ENCODE peak calls at places on chromosomes 12 and 14, in nine cellular contexts. One of them, this sample, is unnamed.

GRCh38 chr12:89469361-89469760 is 55.2 kb downstream of the GALNT4 start:
- DNase-seq in sigmoid colon: no peak
- DNase-seq in stomach: no peak
- DNase-seq in Peyer's patch: no peak
- DNase-seq in A549: no peak
- DNase-seq in IMR-90: peak
- DNase-seq in HepG2: no peak
- DNase-seq in NB4: peak
- DNase-seq in K562: no peak
- DNase-seq in this sample: no peak

GRCh38 chr12:78236264-78236663 is 405.6 kb downstream of the NAV3 start:
- DNase-seq in sigmoid colon: no peak
- DNase-seq in stomach: no peak
- DNase-seq in Peyer's patch: no peak
- DNase-seq in A549: no peak
- DNase-seq in IMR-90: peak
- DNase-seq in HepG2: no peak
- DNase-seq in NB4: no peak
- DNase-seq in K562: no peak
- DNase-seq in this sample: no peak

GRCh38 chr12:23834076-23834475 is 115.4 kb downstream of the SOX5 start:
- DNase-seq in sigmoid colon: no peak
- DNase-seq in stomach: no peak
- DNase-seq in Peyer's patch: no peak
- DNase-seq in A549: no peak
- DNase-seq in IMR-90: peak
- DNase-seq in HepG2: no peak
- DNase-seq in NB4: no peak
- DNase-seq in K562: no peak
- DNase-seq in this sample: no peak

GRCh38 chr14:59190372-59190771 is 1.9 kb downstream of the DAAM1 start:
- DNase-seq in sigmoid colon: no peak
- DNase-seq in stomach: no peak
- DNase-seq in Peyer's patch: no peak
- DNase-seq in A549: peak
- DNase-seq in IMR-90: no peak
- DNase-seq in HepG2: peak
- DNase-seq in NB4: peak
- DNase-seq in K562: peak
- DNase-seq in this sample: peak

GRCh38 chr14:22407033-22407432 is 182.0 kb downstream of the DAD1 start:
- DNase-seq in sigmoid colon: no peak
- DNase-seq in stomach: no peak
- DNase-seq in Peyer's patch: no peak
- DNase-seq in A549: no peak
- DNase-seq in IMR-90: no peak
- DNase-seq in HepG2: no peak
- DNase-seq in NB4: no peak
- DNase-seq in K562: no peak
- DNase-seq in this sample: no peak

GRCh38 chr14:59474172-59474571 is 9.0 kb upstream of the GPR135 start:
- DNase-seq in sigmoid colon: no peak
- DNase-seq in stomach: no peak
- DNase-seq in Peyer's patch: no peak
- DNase-seq in A549: no peak
- DNase-seq in IMR-90: peak
- DNase-seq in HepG2: no peak
- DNase-seq in NB4: no peak
- DNase-seq in K562: no peak
- DNase-seq in this sample: no peak

GRCh38 chr12:5973461-5974115 is 28.5 kb upstream of the ANO2 start:
- DNase-seq in sigmoid colon: no peak
- DNase-seq in stomach: no peak
- DNase-seq in Peyer's patch: no peak
- DNase-seq in A549: no peak
- DNase-seq in IMR-90: no peak
- DNase-seq in HepG2: no peak
- DNase-seq in NB4: no peak
- DNase-seq in K562: no peak
- DNase-seq in this sample: no peak

GRCh38 chr14:99205086-99205688 is 66.8 kb downstream of the BCL11B start:
- DNase-seq in sigmoid colon: no peak
- DNase-seq in stomach: no peak
- DNase-seq in Peyer's patch: no peak
- DNase-seq in A549: no peak
- DNase-seq in IMR-90: no peak
- DNase-seq in HepG2: no peak
- DNase-seq in NB4: no peak
- DNase-seq in K562: no peak
- DNase-seq in this sample: no peak

DNA sequence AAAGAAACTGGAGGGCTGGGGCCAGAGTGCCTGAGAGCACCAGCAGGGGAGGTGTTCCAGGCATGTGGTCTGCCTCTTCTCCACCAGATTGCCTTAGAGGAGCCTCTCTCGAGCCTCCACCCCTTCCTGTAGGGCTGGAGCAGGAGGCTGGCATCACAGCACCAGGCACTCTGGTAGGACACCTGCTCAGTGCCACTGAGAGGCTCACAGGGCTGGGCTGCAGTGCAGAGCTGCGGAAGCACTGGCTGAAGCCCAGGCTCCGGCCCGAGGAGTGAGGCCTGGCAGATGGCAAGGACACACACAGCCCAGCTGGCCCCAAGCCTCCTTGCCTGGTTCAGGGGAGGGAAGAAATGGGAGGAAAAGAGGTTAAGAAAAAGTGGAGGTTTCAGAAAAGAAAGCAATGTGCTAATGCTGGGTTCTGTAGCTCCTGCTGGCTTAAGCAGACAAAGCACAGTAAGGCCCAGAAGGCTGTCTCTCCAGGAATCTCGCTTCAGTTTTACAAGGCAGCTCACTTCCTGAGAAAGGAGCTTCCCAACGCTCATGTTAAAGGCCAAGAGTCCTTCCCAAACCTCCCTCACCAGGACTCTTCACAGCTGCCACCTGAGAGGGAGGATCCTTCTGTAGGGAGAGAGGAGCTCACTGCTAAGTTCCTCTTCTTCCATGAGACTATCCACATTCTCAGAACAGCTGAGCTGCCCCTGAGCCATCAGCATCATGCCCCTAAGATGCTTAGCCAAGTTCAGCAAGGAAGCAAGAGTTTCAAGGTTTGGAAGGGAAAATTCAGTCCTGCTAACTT is 23.8 kb downstream of the SPTB start:
- DNase-seq in sigmoid colon: no peak
- DNase-seq in stomach: no peak
- DNase-seq in Peyer's patch: no peak
- DNase-seq in A549: no peak
- DNase-seq in IMR-90: no peak
- DNase-seq in HepG2: no peak
- DNase-seq in NB4: peak
- DNase-seq in K562: no peak
- DNase-seq in this sample: no peak
- TF ChIP-seq POLR2A in sigmoid colon: no peak
- TF ChIP-seq POLR2A in stomach: no peak
- TF ChIP-seq POLR2A in Peyer's patch: no peak
- TF ChIP-seq POLR2A in A549: no peak
- TF ChIP-seq POLR2A in IMR-90: no peak
- TF ChIP-seq POLR2A in HepG2: no peak
- TF ChIP-seq POLR2A in NB4: no peak
- TF ChIP-seq POLR2A in K562: no peak
- TF ChIP-seq POLR2A in this sample: no peak

GRCh38 chr14:49687942-49688700 is at the start of gene POLE2:
- DNase-seq in sigmoid colon: peak
- DNase-seq in stomach: peak
- DNase-seq in Peyer's patch: peak
- DNase-seq in A549: peak
- DNase-seq in IMR-90: peak
- DNase-seq in HepG2: peak
- DNase-seq in NB4: peak
- DNase-seq in K562: peak
- DNase-seq in this sample: peak
- TF ChIP-seq POLR2A in sigmoid colon: no peak
- TF ChIP-seq POLR2A in stomach: no peak
- TF ChIP-seq POLR2A in Peyer's patch: no peak
- TF ChIP-seq POLR2A in A549: peak
- TF ChIP-seq POLR2A in IMR-90: no peak
- TF ChIP-seq POLR2A in HepG2: peak
- TF ChIP-seq POLR2A in NB4: peak
- TF ChIP-seq POLR2A in K562: peak
- TF ChIP-seq POLR2A in this sample: peak

GRCh38 chr12:80684077-80684495 is 23.3 kb upstream of the MYF6 start:
- DNase-seq in sigmoid colon: no peak
- DNase-seq in stomach: no peak
- DNase-seq in Peyer's patch: no peak
- DNase-seq in A549: no peak
- DNase-seq in IMR-90: no peak
- DNase-seq in HepG2: no peak
- DNase-seq in NB4: no peak
- DNase-seq in K562: no peak
- DNase-seq in this sample: no peak
- TF ChIP-seq POLR2A in sigmoid colon: no peak
- TF ChIP-seq POLR2A in stomach: no peak
- TF ChIP-seq POLR2A in Peyer's patch: no peak
- TF ChIP-seq POLR2A in A549: no peak
- TF ChIP-seq POLR2A in IMR-90: no peak
- TF ChIP-seq POLR2A in HepG2: no peak
- TF ChIP-seq POLR2A in NB4: no peak
- TF ChIP-seq POLR2A in K562: no peak
- TF ChIP-seq POLR2A in this sample: no peak

DNA sequence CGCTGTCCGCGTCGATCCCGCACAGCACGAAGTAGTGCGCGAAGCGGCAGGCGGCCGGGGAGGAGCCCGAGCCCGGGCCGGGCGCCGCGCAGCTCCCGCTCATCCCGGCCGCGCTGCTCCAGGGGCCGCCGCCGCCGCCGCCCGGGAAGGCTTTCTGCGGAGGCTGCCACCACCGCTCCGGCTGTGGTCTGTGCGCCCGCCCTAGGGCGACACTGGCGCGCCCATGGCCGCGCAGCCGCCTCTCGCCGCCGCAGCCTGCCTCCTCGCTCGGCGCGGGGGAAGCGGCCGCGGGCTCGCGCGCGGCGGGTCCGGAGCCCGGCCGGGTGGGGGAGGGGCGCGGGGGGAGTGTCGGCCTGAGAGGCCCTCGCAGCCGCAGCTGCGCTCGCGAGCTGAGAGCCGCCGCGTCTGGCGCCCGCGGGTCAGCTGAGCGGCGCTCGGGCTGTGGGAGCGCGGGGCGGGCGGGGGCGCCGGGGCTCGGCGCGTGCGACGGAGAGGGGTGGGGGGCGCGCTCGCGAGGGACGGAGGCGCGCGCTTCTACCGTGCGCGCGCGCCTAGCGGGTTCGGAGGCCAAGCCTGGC is at the start of gene DENND5B:
- DNase-seq in sigmoid colon: peak
- DNase-seq in stomach: peak
- DNase-seq in Peyer's patch: peak
- DNase-seq in A549: peak
- DNase-seq in IMR-90: peak
- DNase-seq in HepG2: peak
- DNase-seq in NB4: peak
- DNase-seq in K562: peak
- DNase-seq in this sample: peak
- TF ChIP-seq POLR2A in sigmoid colon: no peak
- TF ChIP-seq POLR2A in stomach: no peak
- TF ChIP-seq POLR2A in Peyer's patch: peak
- TF ChIP-seq POLR2A in A549: peak
- TF ChIP-seq POLR2A in IMR-90: no peak
- TF ChIP-seq POLR2A in HepG2: peak
- TF ChIP-seq POLR2A in NB4: peak
- TF ChIP-seq POLR2A in K562: no peak
- TF ChIP-seq POLR2A in this sample: peak

DNA sequence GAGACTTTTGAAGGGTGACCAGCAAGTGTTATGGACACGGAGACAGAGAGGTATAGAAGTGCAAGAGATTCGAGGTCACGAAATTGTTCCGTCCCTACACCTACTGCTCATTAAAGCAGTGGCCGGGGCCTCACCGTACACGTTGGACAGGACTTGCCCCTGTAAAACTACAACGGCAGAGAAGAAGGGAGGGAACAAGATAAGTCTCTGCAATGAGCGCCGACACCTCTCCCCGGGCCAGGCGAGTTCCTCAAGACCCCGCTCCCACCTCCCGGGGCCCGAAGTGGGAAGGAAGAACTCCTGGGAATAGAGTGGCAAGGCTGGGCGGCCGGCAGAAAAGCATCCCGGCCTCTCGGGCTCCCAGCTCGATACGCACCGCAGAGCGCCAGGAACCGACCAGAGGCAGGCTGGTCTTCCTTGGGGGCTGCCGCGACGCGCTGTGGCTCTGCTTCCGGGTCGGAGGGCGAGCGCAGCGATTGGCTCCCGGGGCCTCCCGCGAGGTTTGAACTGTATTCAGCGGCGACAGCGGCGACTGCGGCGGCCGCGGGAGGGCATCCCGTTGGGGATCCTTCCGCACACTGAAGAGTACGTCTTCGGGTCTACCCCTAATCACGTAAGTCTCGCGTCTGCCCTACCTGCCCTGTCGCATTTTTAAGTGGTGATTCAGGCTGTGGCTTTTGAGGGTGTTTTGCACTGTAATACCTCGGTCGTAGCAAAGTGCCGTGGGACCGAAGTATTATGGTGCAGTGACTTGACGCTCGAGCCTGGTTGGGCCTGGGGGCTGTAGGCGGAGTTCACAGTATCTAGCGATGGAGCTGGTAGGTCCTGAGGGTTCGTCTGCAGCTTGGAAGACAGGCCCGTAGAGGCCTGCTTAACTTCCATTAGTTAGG is at the start of the genes NUP37 and PARPBP:
- DNase-seq in sigmoid colon: peak
- DNase-seq in stomach: peak
- DNase-seq in Peyer's patch: peak
- DNase-seq in A549: peak
- DNase-seq in IMR-90: peak
- DNase-seq in HepG2: peak
- DNase-seq in NB4: peak
- DNase-seq in K562: peak
- DNase-seq in this sample: peak
- TF ChIP-seq POLR2A in sigmoid colon: peak
- TF ChIP-seq POLR2A in stomach: no peak
- TF ChIP-seq POLR2A in Peyer's patch: peak
- TF ChIP-seq POLR2A in A549: peak
- TF ChIP-seq POLR2A in IMR-90: peak
- TF ChIP-seq POLR2A in HepG2: peak
- TF ChIP-seq POLR2A in NB4: peak
- TF ChIP-seq POLR2A in K562: peak
- TF ChIP-seq POLR2A in this sample: peak